ENCODE peak calls at places on chromosomes 13 and 19, in six cellular contexts. One of them, this sample, is unnamed. For H3K4me1, the result is how much of the 10 kb centered on the place peaks cover.

GRCh38 chr19:16470911-16471811 is 609 bp downstream of the EPS15L1 start:
- DNase-seq in BE2C: peak
- DNase-seq in heart right ventricle: no peak
- DNase-seq in pancreas: peak
- DNase-seq in esophagus squamous epithelium: no peak
- DNase-seq in H1: peak
- DNase-seq in this sample: peak

GRCh38 chr13:102773441-102774209 is at the start of gene TEX30:
- DNase-seq in H1: peak
- DNase-seq in BE2C: peak
- DNase-seq in esophagus squamous epithelium: peak
- DNase-seq in pancreas: peak
- DNase-seq in heart right ventricle: peak
- DNase-seq in this sample: peak

GRCh38 chr13:51057931-51058330 is 53.1 kb downstream of the C13orf42 start:
- DNase-seq in BE2C: no peak
- DNase-seq in heart right ventricle: no peak
- DNase-seq in H1: no peak
- DNase-seq in pancreas: no peak
- DNase-seq in esophagus squamous epithelium: no peak
- DNase-seq in this sample: no peak

GRCh38 chr19:39596911-39597310 is 5.4 kb upstream of the LGALS13 start:
- DNase-seq in BE2C: no peak
- DNase-seq in esophagus squamous epithelium: no peak
- DNase-seq in pancreas: no peak
- DNase-seq in H1: no peak
- DNase-seq in heart right ventricle: no peak
- DNase-seq in this sample: no peak

GRCh38 chr19:10870501-10870954 is 825 bp upstream of the CARM1 start:
- DNase-seq in esophagus squamous epithelium: no peak
- DNase-seq in BE2C: no peak
- DNase-seq in heart right ventricle: no peak
- DNase-seq in H1: no peak
- DNase-seq in pancreas: no peak
- DNase-seq in this sample: no peak

GRCh38 chr13:37486171-37486661 is 112.4 kb downstream of the POSTN start:
- DNase-seq in esophagus squamous epithelium: no peak
- DNase-seq in BE2C: no peak
- DNase-seq in pancreas: no peak
- DNase-seq in heart right ventricle: no peak
- DNase-seq in H1: no peak
- DNase-seq in this sample: no peak

GRCh38 chr19:40908981-40909380 is 26.9 kb upstream of the CYP2A7 start:
- DNase-seq in pancreas: no peak
- DNase-seq in heart right ventricle: peak
- DNase-seq in H1: no peak
- DNase-seq in esophagus squamous epithelium: no peak
- DNase-seq in BE2C: no peak
- DNase-seq in this sample: no peak

GRCh38 chr19:49389406-49389805 is 1.4 kb downstream of the KASH5 start:
- DNase-seq in heart right ventricle: no peak
- DNase-seq in H1: no peak
- DNase-seq in BE2C: no peak
- DNase-seq in pancreas: no peak
- DNase-seq in esophagus squamous epithelium: no peak
- DNase-seq in this sample: no peak

GRCh38 chr13:113291997-113292862 is 4.8 kb upstream of the LAMP1 start:
- DNase-seq in BE2C: no peak
- DNase-seq in pancreas: peak
- DNase-seq in H1: peak
- DNase-seq in esophagus squamous epithelium: no peak
- DNase-seq in heart right ventricle: no peak
- DNase-seq in this sample: peak

GRCh38 chr13:87820221-87820620 is 149.1 kb downstream of the SLITRK5 start:
- DNase-seq in H1: no peak
- DNase-seq in pancreas: no peak
- DNase-seq in BE2C: no peak
- DNase-seq in esophagus squamous epithelium: no peak
- DNase-seq in heart right ventricle: no peak
- DNase-seq in this sample: no peak

GRCh38 chr13:33188093-33188882 is 97.3 kb downstream of the STARD13 start:
- DNase-seq in pancreas: no peak
- DNase-seq in esophagus squamous epithelium: no peak
- DNase-seq in BE2C: no peak
- DNase-seq in H1: no peak
- DNase-seq in heart right ventricle: no peak
- DNase-seq in this sample: no peak

GRCh38 chr13:35700661-35701060 is 224.2 kb upstream of the MAB21L1 start:
- DNase-seq in pancreas: no peak
- DNase-seq in esophagus squamous epithelium: no peak
- DNase-seq in H1: no peak
- DNase-seq in heart right ventricle: no peak
- DNase-seq in BE2C: no peak
- DNase-seq in this sample: no peak

DNA sequence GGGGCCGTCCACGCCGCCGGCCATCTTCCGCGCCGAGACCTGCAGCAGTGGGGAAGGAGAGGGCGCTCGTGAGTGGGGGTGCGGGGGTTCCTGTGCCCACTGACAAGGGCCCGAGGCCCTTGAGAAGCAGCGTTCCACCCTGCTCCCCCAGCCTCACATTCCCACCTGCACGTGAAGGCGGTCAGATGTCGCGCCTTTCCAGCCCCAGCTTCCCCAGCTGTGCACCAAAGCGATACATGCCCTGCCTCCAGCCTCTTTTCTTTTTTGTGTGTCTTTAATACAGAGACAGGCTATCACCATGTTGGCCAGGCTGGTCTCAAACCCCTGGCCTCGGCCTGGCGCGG is 11.5 kb downstream of the ZBTB7A start:
- DNase-seq in H1: no peak
- DNase-seq in BE2C: peak
- DNase-seq in heart right ventricle: no peak
- DNase-seq in pancreas: no peak
- DNase-seq in esophagus squamous epithelium: no peak
- DNase-seq in this sample: peak
- H3K4me1 ChIP-seq in H1: under half
- H3K4me1 ChIP-seq in BE2C: under half
- H3K4me1 ChIP-seq in heart right ventricle: under half
- H3K4me1 ChIP-seq in pancreas: under half
- H3K4me1 ChIP-seq in esophagus squamous epithelium: half or more
- H3K4me1 ChIP-seq in this sample: half or more

GRCh38 chr19:918152-918437 is 962 bp downstream of the KISS1R start:
- DNase-seq in pancreas: no peak
- DNase-seq in BE2C: no peak
- DNase-seq in H1: no peak
- DNase-seq in heart right ventricle: no peak
- DNase-seq in esophagus squamous epithelium: no peak
- DNase-seq in this sample: no peak

GRCh38 chr19:918481-919156 is 1.5 kb downstream of the KISS1R start:
- DNase-seq in heart right ventricle: no peak
- DNase-seq in pancreas: no peak
- DNase-seq in H1: no peak
- DNase-seq in BE2C: no peak
- DNase-seq in esophagus squamous epithelium: no peak
- DNase-seq in this sample: no peak

GRCh38 chr19:916645-917322 is 349 bp upstream of the KISS1R start:
- DNase-seq in heart right ventricle: no peak
- DNase-seq in pancreas: no peak
- DNase-seq in BE2C: no peak
- DNase-seq in esophagus squamous epithelium: no peak
- DNase-seq in H1: peak
- DNase-seq in this sample: no peak

GRCh38 chr19:919157-920050 is 2.3 kb downstream of the KISS1R start:
- DNase-seq in heart right ventricle: no peak
- DNase-seq in esophagus squamous epithelium: no peak
- DNase-seq in BE2C: no peak
- DNase-seq in H1: peak
- DNase-seq in pancreas: no peak
- DNase-seq in this sample: peak

DNA sequence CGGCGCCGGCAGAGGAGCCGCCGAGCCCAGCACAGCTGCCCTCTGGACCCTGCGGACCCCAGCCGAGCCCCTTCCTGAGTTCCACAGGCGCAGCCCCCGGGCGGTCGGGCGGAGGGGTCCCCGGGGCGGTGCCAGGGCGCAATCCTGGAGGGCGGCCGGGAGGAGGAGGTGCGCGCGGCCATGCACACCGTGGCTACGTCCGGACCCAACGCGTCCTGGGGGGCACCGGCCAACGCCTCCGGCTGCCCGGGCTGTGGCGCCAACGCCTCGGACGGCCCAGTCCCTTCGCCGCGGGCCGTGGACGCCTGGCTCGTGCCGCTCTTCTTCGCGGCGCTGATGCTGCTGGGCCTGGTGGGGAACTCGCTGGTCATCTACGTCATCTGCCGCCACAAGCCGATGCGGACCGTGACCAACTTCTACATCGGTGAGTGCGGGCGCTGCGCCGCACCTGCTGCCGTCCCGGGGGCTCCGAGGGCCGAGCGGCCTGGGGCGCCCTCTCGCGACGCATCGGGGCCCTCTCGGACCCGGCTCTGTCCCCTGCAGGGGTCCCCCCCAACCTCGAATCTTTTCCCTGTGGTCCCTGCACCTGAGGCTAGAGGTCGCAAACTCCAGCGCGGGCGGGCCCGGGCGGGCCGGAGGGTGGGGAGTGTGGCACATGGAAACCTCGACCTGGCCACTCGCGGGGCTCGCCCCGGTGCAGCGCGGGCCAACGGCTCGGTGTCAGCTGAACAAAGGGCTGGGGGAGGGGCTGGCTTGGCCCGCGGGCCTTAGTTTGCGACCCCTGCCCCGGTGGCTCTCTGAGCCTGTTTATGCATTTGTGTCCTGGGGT is at the start of gene KISS1R:
- DNase-seq in BE2C: peak
- DNase-seq in heart right ventricle: no peak
- DNase-seq in esophagus squamous epithelium: no peak
- DNase-seq in H1: peak
- DNase-seq in pancreas: no peak
- DNase-seq in this sample: peak
- H3K4me3 ChIP-seq in BE2C: peak
- H3K4me3 ChIP-seq in heart right ventricle: peak
- H3K4me3 ChIP-seq in esophagus squamous epithelium: peak
- H3K4me3 ChIP-seq in H1: peak
- H3K4me3 ChIP-seq in pancreas: peak
- H3K4me3 ChIP-seq in this sample: peak

DNA sequence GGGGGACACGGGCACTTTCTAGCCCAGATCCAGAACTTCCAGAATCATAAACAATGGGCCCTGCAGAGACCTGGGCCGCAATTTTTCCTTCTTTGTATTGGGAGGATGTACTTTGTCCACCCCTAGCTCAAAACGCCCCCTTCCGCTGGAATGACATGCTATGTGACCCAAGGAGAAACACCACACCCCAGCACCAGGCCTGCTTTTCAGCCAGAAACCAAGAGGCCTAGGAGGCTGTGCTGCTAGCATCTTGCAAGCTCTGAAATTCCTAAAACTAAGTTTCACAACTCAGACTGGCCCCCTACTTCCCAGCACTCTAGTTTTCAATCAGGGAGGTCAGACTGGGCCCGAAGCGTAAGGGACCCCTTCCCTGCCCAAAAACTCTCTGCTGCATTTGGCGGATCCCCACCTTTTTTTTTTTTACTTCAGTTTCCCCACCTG is 538 bp downstream of the LSM4 start:
- DNase-seq in H1: no peak
- DNase-seq in esophagus squamous epithelium: no peak
- DNase-seq in heart right ventricle: peak
- DNase-seq in pancreas: no peak
- DNase-seq in BE2C: peak
- DNase-seq in this sample: peak
- H3K4me1 ChIP-seq in H1: under half
- H3K4me1 ChIP-seq in esophagus squamous epithelium: half or more
- H3K4me1 ChIP-seq in heart right ventricle: half or more
- H3K4me1 ChIP-seq in pancreas: under half
- H3K4me1 ChIP-seq in BE2C: under half
- H3K4me1 ChIP-seq in this sample: half or more

GRCh38 chr13:27168086-27168485 is 3.5 kb downstream of the USP12 start:
- DNase-seq in H1: no peak
- DNase-seq in pancreas: peak
- DNase-seq in esophagus squamous epithelium: no peak
- DNase-seq in BE2C: no peak
- DNase-seq in heart right ventricle: no peak
- DNase-seq in this sample: no peak
- H3K4me3 ChIP-seq in H1: no peak
- H3K4me3 ChIP-seq in pancreas: no peak
- H3K4me3 ChIP-seq in esophagus squamous epithelium: no peak
- H3K4me3 ChIP-seq in BE2C: no peak
- H3K4me3 ChIP-seq in heart right ventricle: no peak
- H3K4me3 ChIP-seq in this sample: no peak

GRCh38 chr13:27961227-27962085 is 7.7 kb downstream of the CDX2 start:
- DNase-seq in heart right ventricle: no peak
- DNase-seq in H1: no peak
- DNase-seq in pancreas: no peak
- DNase-seq in esophagus squamous epithelium: no peak
- DNase-seq in BE2C: no peak
- DNase-seq in this sample: no peak
- H3K4me1 ChIP-seq in heart right ventricle: under half
- H3K4me1 ChIP-seq in H1: under half
- H3K4me1 ChIP-seq in pancreas: under half
- H3K4me1 ChIP-seq in esophagus squamous epithelium: under half
- H3K4me1 ChIP-seq in BE2C: under half
- H3K4me1 ChIP-seq in this sample: under half

DNA sequence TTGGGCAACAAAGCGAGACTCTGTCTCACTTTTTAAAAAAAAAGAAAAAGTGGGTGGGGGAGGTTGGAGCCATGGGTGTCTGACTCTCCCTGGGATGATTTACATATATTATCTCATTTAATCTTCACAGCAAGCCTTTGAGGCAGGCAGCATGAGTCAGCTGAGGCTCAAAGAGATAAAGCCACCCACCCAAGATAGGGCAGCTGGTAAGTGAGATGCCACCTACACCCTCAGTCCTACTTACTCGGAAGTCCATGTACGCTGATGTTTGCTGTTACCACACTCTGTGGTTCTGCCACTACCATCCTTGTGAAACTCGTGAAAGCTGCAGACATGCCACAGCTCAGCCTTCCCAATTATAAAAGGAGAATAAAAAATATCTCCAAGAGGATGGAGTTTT is 142.0 kb upstream of the TSHZ3 start:
- DNase-seq in BE2C: no peak
- DNase-seq in H1: no peak
- DNase-seq in heart right ventricle: no peak
- DNase-seq in pancreas: no peak
- DNase-seq in esophagus squamous epithelium: no peak
- DNase-seq in this sample: no peak
- H3K4me3 ChIP-seq in BE2C: no peak
- H3K4me3 ChIP-seq in H1: no peak
- H3K4me3 ChIP-seq in heart right ventricle: no peak
- H3K4me3 ChIP-seq in pancreas: no peak
- H3K4me3 ChIP-seq in esophagus squamous epithelium: no peak
- H3K4me3 ChIP-seq in this sample: no peak